ENCODE peak calls at places on chromosomes 5 and 9, in ten cellular contexts. V, J, L, E, S, K, M, H, P and D are unnamed samples.

GRCh38 chr5:122915717-122916399 is 70.4 kb downstream of the SNX24 start:
- ATAC-seq in P (peak; percentile 46), S (peak; percentile 56), J (no peak), E (no peak), K (no peak), H (peak; percentile 92), L (no peak), M (no peak), V (no peak), D (peak; percentile 69)

GRCh38 chr9:114737118-114737517 is 55.1 kb upstream of the TEX48 start:
- ATAC-seq in K (peak; percentile 19), J (no peak), M (no peak), S (no peak), P (peak; percentile 63), H (no peak), V (no peak), L (no peak), E (no peak), D (no peak)

GRCh38 chr5:145479271-145479670 is 355.9 kb downstream of the PRELID2 start:
- ATAC-seq in S (peak; percentile 22), H (no peak), J (no peak), L (no peak), K (peak; percentile 30), E (no peak), M (no peak), P (no peak), V (peak; percentile 24), D (peak; percentile 63)

GRCh38 chr9:36148652-36149051 is 12.1 kb downstream of the GLIPR2 start:
- ATAC-seq in J (no peak), K (peak; percentile 81), L (peak; percentile 91), P (peak; percentile 51), H (peak; percentile 66), E (peak; percentile 89), M (peak; percentile 12), S (peak; percentile 82), V (peak; percentile 61), D (peak; percentile 89)

GRCh38 chr9:34992376-34992951 is 2.9 kb downstream of the DNAJB5 start:
- ATAC-seq in L (no peak), P (peak; percentile 25), K (no peak), M (no peak), E (peak; percentile 2), H (peak; percentile 0), S (no peak), J (no peak), V (no peak), D (no peak)

GRCh38 chr5:79750611-79751510 is 61.2 kb downstream of the CMYA5 start:
- ATAC-seq in V (no peak), E (peak; percentile 38), P (no peak), J (no peak), L (no peak), S (no peak), H (peak; percentile 63), K (no peak), M (no peak), D (no peak)

GRCh38 chr9:121133104-121133816 is 58.5 kb downstream of the CNTRL start:
- ATAC-seq in P (peak; percentile 77), L (no peak), J (peak; percentile 100), M (peak; percentile 100), V (peak; percentile 58), E (no peak), S (peak; percentile 27), K (no peak), H (no peak), D (no peak)

GRCh38 chr5:25955337-25955736 is 1083.0 kb downstream of the CDH9 start:
- ATAC-seq in V (no peak), S (no peak), E (no peak), P (no peak), L (no peak), K (no peak), J (no peak), H (no peak), M (no peak), D (no peak)

GRCh38 chr9:132350861-132351315 is 3.9 kb downstream of the SETX start:
- ATAC-seq in S (no peak), V (no peak), M (no peak), K (no peak), H (no peak), E (no peak), J (peak; percentile 31), P (no peak), L (no peak), D (no peak)

GRCh38 chr9:87711857-87712800 is 13.8 kb upstream of the CTSL start:
- ATAC-seq in P (no peak), J (no peak), H (peak; percentile 69), V (peak; percentile 75), K (peak; percentile 58), L (no peak), E (no peak), M (no peak), S (peak; percentile 4), D (peak; percentile 27)

GRCh38 chr5:96781031-96781733 is 26.6 kb downstream of the ERAP1 start:
- ATAC-seq in E (peak; percentile 16), S (peak; percentile 53), P (no peak), H (peak; percentile 57), L (peak; percentile 40), V (no peak), J (no peak), K (peak; percentile 46), M (no peak), D (peak; percentile 43)

GRCh38 chr5:77239126-77239741 is 28.8 kb downstream of the PDE8B start:
- ATAC-seq in K (peak; percentile 76), L (no peak), S (peak; percentile 35), E (no peak), J (no peak), M (no peak), P (no peak), H (peak; percentile 75), V (no peak), D (peak; percentile 56)

GRCh38 chr5:113181853-113182490 is 205.4 kb downstream of the DCP2 start:
- ATAC-seq in V (no peak), J (no peak), P (peak; percentile 60), K (no peak), L (no peak), M (no peak), H (no peak), E (no peak), S (no peak), D (no peak)

GRCh38 chr9:34684145-34684544 is 6.9 kb downstream of the CCL19 start:
- ATAC-seq in H (no peak), J (no peak), K (no peak), M (no peak), L (no peak), S (no peak), V (no peak), E (no peak), P (peak; percentile 98), D (no peak)

GRCh38 chr9:2424564-2425153 is 196.9 kb upstream of the VLDLR start:
- ATAC-seq in M (no peak), L (no peak), S (no peak), H (no peak), K (no peak), V (peak; percentile 36), P (no peak), E (peak; percentile 13), J (no peak), D (no peak)

GRCh38 chr5:78793907-78794687 is 145.5 kb upstream of the LHFPL2 start:
- ATAC-seq in J (no peak), P (no peak), E (no peak), L (no peak), V (no peak), H (no peak), S (no peak), M (no peak), K (no peak), D (no peak)

GRCh38 chr9:32590898-32591297 is 17.9 kb upstream of the NDUFB6 start:
- ATAC-seq in K (no peak), P (no peak), L (no peak), S (no peak), V (no peak), E (no peak), J (no peak), M (no peak), H (no peak), D (no peak)

GRCh38 chr9:112493738-112494137 is 7.1 kb downstream of the KIAA1958 start:
- ATAC-seq in M (no peak), H (no peak), P (no peak), L (no peak), J (no peak), S (no peak), E (no peak), V (no peak), K (no peak), D (no peak)

GRCh38 chr9:27712826-27713225 is 139.5 kb upstream of the C9orf72 start:
- ATAC-seq in S (no peak), V (no peak), H (no peak), P (no peak), E (no peak), K (no peak), M (no peak), L (no peak), J (no peak), D (no peak)

GRCh38 chr5:35771321-35771720 is 85.4 kb upstream of the IL7R start:
- ATAC-seq in H (no peak), J (no peak), E (no peak), P (no peak), V (no peak), L (no peak), S (no peak), M (no peak), K (no peak), D (no peak)

GRCh38 chr9:88766778-88767503 is 224.3 kb upstream of the S1PR3 start:
- ATAC-seq in P (no peak), H (no peak), K (peak; percentile 70), J (no peak), S (no peak), E (no peak), M (no peak), V (no peak), L (no peak), D (peak; percentile 61)